ENCODE peak calls at places on chromosomes 16 and 17, in five cellular contexts. Y, G, O, B and S are unnamed samples.
A peak's percentile ranks its signal among the peaks of the same experiment; 100 is the strongest.

GRCh38 chr17:10513284-10514067 is 4.9 kb downstream of the MYH1 start:
- DNase-seq in Y (no peak), G (no peak), O (no peak), B (no peak), S (no peak)

GRCh38 chr17:17346428-17347233 is 43.5 kb downstream of the NT5M start:
- DNase-seq in Y (no peak), G (no peak), O (no peak), B (no peak), S (no peak)

GRCh38 chr16:10749680-10750035 is 6.0 kb downstream of the NUBP1 start:
- DNase-seq in Y (no peak), G (no peak), O (no peak), B (no peak), S (no peak)

GRCh38 chr16:89717310-89718197 is 3.1 kb downstream of the VPS9D1 start:
- DNase-seq in Y (no peak), G (no peak), O (no peak), B (no peak), S (no peak)

GRCh38 chr17:30520436-30520835 is 43.2 kb downstream of the GOSR1 start:
- DNase-seq in Y (no peak), G (no peak), O (no peak), B (no peak), S (no peak)

GRCh38 chr17:8832711-8833352 is 33.7 kb upstream of the MFSD6L start:
- DNase-seq in Y (no peak), G (no peak), O (no peak), B (no peak), S (no peak)

GRCh38 chr17:15194859-15195277 is 70.3 kb downstream of the PMP22 start:
- DNase-seq in Y (no peak), G (no peak), O (peak; percentile 4), B (no peak), S (no peak)

GRCh38 chr17:30161601-30162000 is 45.0 kb downstream of the NSRP1 start:
- DNase-seq in Y (no peak), G (no peak), O (no peak), B (no peak), S (no peak)

GRCh38 chr17:41687828-41688640 is 651 bp upstream of the EIF1 start:
- DNase-seq in Y (no peak), G (no peak), O (peak; percentile 83), B (peak; percentile 44), S (peak; percentile 58)

GRCh38 chr17:40564883-40565744 is at the start of gene CCR7:
- DNase-seq in Y (no peak), G (no peak), O (no peak), B (no peak), S (no peak)